ENCODE peak calls at places on chromosome 5, in six cellular contexts. P is fibroblast of pulmonary artery; U is ascending aorta; E is H9; C is testis; R is CD8-positive, alpha-beta T cell. B is an unnamed sample.
A peak's percentile ranks its signal among the peaks of the same experiment; 100 is the strongest.

GRCh38 chr5:84393969-84394368 is 9.3 kb upstream of the EDIL3 start:
- DNase-seq in P (peak; percentile 78), U (peak; percentile 84), E (no peak), C (no peak), R (no peak), B (no peak)

GRCh38 chr5:115179959-115180709 is 10.4 kb upstream of the TRIM36 start:
- DNase-seq in P (peak; percentile 10), U (no peak), E (peak; percentile 77), C (peak; percentile 38), R (no peak), B (no peak)

GRCh38 chr5:91706785-91707520 is 323.8 kb upstream of the ARRDC3 start:
- DNase-seq in P (peak; percentile 17), U (no peak), E (no peak), C (no peak), R (no peak), B (no peak)

GRCh38 chr5:153964201-153965101 is 74.3 kb downstream of the FAM114A2 start:
- DNase-seq in P (no peak), U (no peak), E (peak; percentile 53), C (no peak), R (no peak), B (no peak)

GRCh38 chr5:124341066-124341943 is 405.1 kb downstream of the ZNF608 start:
- DNase-seq in P (peak; percentile 21), U (no peak), E (no peak), C (peak; percentile 15), R (no peak), B (no peak)

GRCh38 chr5:177494356-177495195 is 2.8 kb downstream of the PDLIM7 start:
- DNase-seq in P (peak; percentile 90), U (peak; percentile 95), E (peak; percentile 86), C (no peak), R (no peak), B (peak; percentile 87)

GRCh38 chr5:73519531-73520283 is 21.5 kb downstream of the BTF3 start:
- DNase-seq in P (peak; percentile 89), U (peak; percentile 85), E (peak; percentile 88), C (peak; percentile 81), R (peak; percentile 50), B (peak; percentile 73)

GRCh38 chr5:172267943-172268342 is 15.6 kb downstream of the UBTD2 start:
- DNase-seq in P (no peak), U (no peak), E (no peak), C (no peak), R (no peak), B (no peak)

GRCh38 chr5:127416896-127417295 is 100.5 kb upstream of the PRRC1 start:
- DNase-seq in P (no peak), U (no peak), E (no peak), C (no peak), R (no peak), B (no peak)

GRCh38 chr5:74040065-74040551 is 414.1 kb downstream of the ARHGEF28 start:
- DNase-seq in P (peak; percentile 74), U (no peak), E (no peak), C (no peak), R (no peak), B (peak; percentile 77)

GRCh38 chr5:19608434-19608833 is 379.6 kb downstream of the CDH18 start:
- DNase-seq in P (peak; percentile 4), U (no peak), E (no peak), C (no peak), R (no peak), B (no peak)

GRCh38 chr5:78490709-78491485 is 130.5 kb downstream of the SCAMP1 start:
- DNase-seq in P (peak; percentile 39), U (no peak), E (no peak), C (no peak), R (no peak), B (no peak)

GRCh38 chr5:27130587-27130986 is 92.2 kb upstream of the CDH9 start:
- DNase-seq in P (peak; percentile 51), U (no peak), E (no peak), C (no peak), R (no peak), B (peak; percentile 1)

GRCh38 chr5:138649316-138649720 is 74.1 kb upstream of the HSPA9 start:
- DNase-seq in P (no peak), U (no peak), E (peak; percentile 54), C (peak; percentile 32), R (no peak), B (no peak)

GRCh38 chr5:83470920-83471404 is 582 bp upstream of the VCAN start:
- DNase-seq in P (peak; percentile 22), U (peak; percentile 63), E (no peak), C (peak; percentile 15), R (no peak), B (no peak)

GRCh38 chr5:90020575-90021535 is 388.7 kb downstream of the CETN3 start:
- DNase-seq in P (peak; percentile 96), U (no peak), E (no peak), C (no peak), R (no peak), B (peak; percentile 18)

GRCh38 chr5:72540759-72541438 is 33.7 kb upstream of the ZNF366 start:
- DNase-seq in P (no peak), U (no peak), E (no peak), C (no peak), R (no peak), B (no peak)

GRCh38 chr5:63211413-63212132 is 633.0 kb downstream of the LRRC70 start:
- DNase-seq in P (no peak), U (no peak), E (no peak), C (no peak), R (no peak), B (no peak)

GRCh38 chr5:36661446-36662220 is 55.2 kb downstream of the SLC1A3 start:
- DNase-seq in P (no peak), U (no peak), E (no peak), C (no peak), R (no peak), B (no peak)

GRCh38 chr5:88672644-88673493 is 210.1 kb downstream of the MEF2C start:
- DNase-seq in P (no peak), U (no peak), E (peak; percentile 80), C (no peak), R (no peak), B (no peak)

GRCh38 chr5:76608833-76609232 is 14.4 kb downstream of the F2RL2 start:
- DNase-seq in P (peak; percentile 79), U (no peak), E (no peak), C (no peak), R (no peak), B (no peak)

GRCh38 chr5:132496631-132497487 is 6.3 kb upstream of the IRF1 start:
- DNase-seq in P (peak; percentile 84), U (peak; percentile 94), E (peak; percentile 93), C (peak; percentile 90), R (peak; percentile 53), B (peak; percentile 70)

GRCh38 chr5:6633469-6634326 is 458 bp downstream of the SRD5A1 start:
- DNase-seq in P (no peak), U (peak; percentile 78), E (peak; percentile 56), C (peak; percentile 51), R (no peak), B (peak; percentile 21)
- TF ChIP-seq CTCF in P (no peak), U (no peak), E (no peak), C (no peak), R (no peak), B (no peak)

DNA sequence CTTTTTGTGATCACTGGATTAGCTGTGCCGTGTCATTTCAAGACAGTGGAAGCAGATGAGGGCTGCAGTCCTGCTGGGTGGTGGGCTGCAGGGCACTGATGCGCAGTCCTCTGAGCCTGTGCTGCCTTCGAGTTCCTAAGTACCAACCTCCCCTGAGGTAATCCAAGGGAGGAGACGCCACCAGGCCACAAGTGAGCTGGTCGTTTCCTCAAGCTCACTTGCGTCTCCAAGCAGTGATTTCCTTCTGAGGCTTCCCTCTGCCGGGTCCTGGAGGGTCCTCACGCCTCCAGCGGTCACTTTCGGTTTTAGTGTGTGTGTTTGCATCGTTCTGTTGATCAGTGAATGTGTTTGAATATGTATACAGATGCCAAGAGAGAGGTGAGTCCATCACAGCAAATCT is 115.7 kb downstream of the TRIO start:
- DNase-seq in P (no peak), U (no peak), E (peak; percentile 78), C (no peak), R (no peak), B (no peak)
- TF ChIP-seq CTCF in P (no peak), U (no peak), E (peak; percentile 58), C (no peak), R (no peak), B (no peak)

GRCh38 chr5:149723374-149723773 is 6.7 kb upstream of the PPARGC1B start:
- DNase-seq in P (no peak), U (no peak), E (no peak), C (no peak), R (no peak), B (no peak)

GRCh38 chr5:149727336-149728035 is 2.6 kb upstream of the PPARGC1B start:
- DNase-seq in P (no peak), U (no peak), E (no peak), C (no peak), R (no peak), B (no peak)

GRCh38 chr5:149724884-149725283 is 5.2 kb upstream of the PPARGC1B start:
- DNase-seq in P (no peak), U (no peak), E (no peak), C (no peak), R (no peak), B (no peak)

GRCh38 chr5:149725296-149725695 is 4.8 kb upstream of the PPARGC1B start:
- DNase-seq in P (no peak), U (no peak), E (no peak), C (no peak), R (no peak), B (no peak)

GRCh38 chr5:149724130-149724850 is 5.8 kb upstream of the PPARGC1B start:
- DNase-seq in P (no peak), U (no peak), E (no peak), C (no peak), R (no peak), B (no peak)
- TF ChIP-seq CTCF in P (no peak), U (no peak), E (no peak), C (no peak), R (no peak), B (no peak)

DNA sequence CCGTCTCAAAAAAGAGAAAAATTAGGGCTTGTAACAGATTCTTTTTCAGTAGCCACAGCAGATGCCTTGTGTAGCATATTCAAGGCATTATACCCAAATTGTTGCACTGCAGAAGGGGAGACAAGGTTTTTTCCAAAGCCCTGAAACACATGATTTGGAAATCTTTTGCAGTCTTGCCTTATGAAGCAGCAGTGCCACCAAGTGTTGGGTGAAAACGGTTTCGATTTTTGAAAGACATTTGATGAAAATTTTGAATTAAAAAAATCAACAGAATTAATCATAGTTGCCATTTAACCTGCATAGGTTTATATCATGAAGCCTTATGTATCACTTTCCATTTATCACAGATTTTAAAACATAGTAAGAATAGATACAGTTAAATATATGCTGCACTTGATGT is 479.5 kb downstream of the TAF11L14 start:
- DNase-seq in P (peak; percentile 4), U (no peak), E (no peak), C (no peak), R (no peak), B (no peak)
- TF ChIP-seq CTCF in P (no peak), U (no peak), E (peak; percentile 49), C (no peak), R (no peak), B (peak; percentile 34)

GRCh38 chr5:35229076-35230042 is 928 bp downstream of the PRLR start:
- DNase-seq in P (no peak), U (no peak), E (peak; percentile 86), C (peak; percentile 34), R (no peak), B (no peak)
- TF ChIP-seq CTCF in P (no peak), U (no peak), E (peak; percentile 69), C (peak; percentile 12), R (no peak), B (no peak)

GRCh38 chr5:95620870-95621838 is 1.3 kb downstream of the GPR150 start:
- DNase-seq in P (no peak), U (peak; percentile 66), E (peak; percentile 74), C (peak; percentile 22), R (peak; percentile 19), B (no peak)
- TF ChIP-seq CTCF in P (no peak), U (no peak), E (no peak), C (no peak), R (no peak), B (no peak)